ENCODE peak calls at places on chromosome 19, in five cellular contexts. One of them, this sample, is unnamed.

GRCh38 chr19:20661150-20661819 is at the start of gene ZNF626:
- DNase-seq in kidney glomerular epithelial cell: peak
- DNase-seq in PC-9: peak
- DNase-seq in HS-5: no peak
- DNase-seq in GM04504: peak
- DNase-seq in this sample: peak

GRCh38 chr19:47305309-47305751 is 4.3 kb upstream of the C5AR1 start:
- DNase-seq in PC-9: peak
- DNase-seq in GM04504: peak
- DNase-seq in HS-5: peak
- DNase-seq in kidney glomerular epithelial cell: peak
- DNase-seq in this sample: peak

GRCh38 chr19:33192010-33192409 is 2.1 kb upstream of the LRP3 start:
- DNase-seq in HS-5: no peak
- DNase-seq in PC-9: no peak
- DNase-seq in GM04504: no peak
- DNase-seq in kidney glomerular epithelial cell: no peak
- DNase-seq in this sample: no peak

GRCh38 chr19:46515879-46516350 is 20.2 kb upstream of the PNMA8B start:
- DNase-seq in PC-9: peak
- DNase-seq in HS-5: no peak
- DNase-seq in kidney glomerular epithelial cell: peak
- DNase-seq in GM04504: no peak
- DNase-seq in this sample: peak

GRCh38 chr19:3692141-3693029 is 7.9 kb downstream of the PIP5K1C start:
- DNase-seq in HS-5: no peak
- DNase-seq in PC-9: no peak
- DNase-seq in kidney glomerular epithelial cell: no peak
- DNase-seq in GM04504: no peak
- DNase-seq in this sample: no peak

GRCh38 chr19:8304841-8305621 is 3.1 kb downstream of the CD320 start:
- DNase-seq in PC-9: peak
- DNase-seq in kidney glomerular epithelial cell: no peak
- DNase-seq in GM04504: no peak
- DNase-seq in HS-5: no peak
- DNase-seq in this sample: peak

GRCh38 chr19:1904385-1905070 is 671 bp upstream of the ADAT3 start:
- DNase-seq in GM04504: no peak
- DNase-seq in PC-9: peak
- DNase-seq in kidney glomerular epithelial cell: no peak
- DNase-seq in HS-5: no peak
- DNase-seq in this sample: peak

GRCh38 chr19:5423567-5424125 is 31.6 kb upstream of the ZNRF4 start:
- DNase-seq in HS-5: no peak
- DNase-seq in GM04504: no peak
- DNase-seq in PC-9: no peak
- DNase-seq in kidney glomerular epithelial cell: no peak
- DNase-seq in this sample: no peak

GRCh38 chr19:1854542-1855039 is 6.3 kb upstream of the REXO1 start:
- DNase-seq in HS-5: no peak
- DNase-seq in GM04504: no peak
- DNase-seq in PC-9: no peak
- DNase-seq in kidney glomerular epithelial cell: no peak
- DNase-seq in this sample: no peak

GRCh38 chr19:6058411-6059201 is 51.7 kb downstream of the RFX2 start:
- DNase-seq in HS-5: no peak
- DNase-seq in kidney glomerular epithelial cell: no peak
- DNase-seq in GM04504: no peak
- DNase-seq in PC-9: no peak
- DNase-seq in this sample: no peak

GRCh38 chr19:30076101-30076551 is 134.1 kb downstream of the URI1 start:
- DNase-seq in HS-5: no peak
- DNase-seq in kidney glomerular epithelial cell: no peak
- DNase-seq in PC-9: no peak
- DNase-seq in GM04504: no peak
- DNase-seq in this sample: no peak

GRCh38 chr19:40035996-40036395 is 20.0 kb downstream of the ZNF780B start:
- DNase-seq in PC-9: no peak
- DNase-seq in GM04504: no peak
- DNase-seq in kidney glomerular epithelial cell: no peak
- DNase-seq in HS-5: no peak
- DNase-seq in this sample: no peak

GRCh38 chr19:47437500-47437899 is 18.2 kb upstream of the MEIS3 start:
- DNase-seq in kidney glomerular epithelial cell: no peak
- DNase-seq in HS-5: no peak
- DNase-seq in PC-9: no peak
- DNase-seq in GM04504: no peak
- DNase-seq in this sample: no peak

GRCh38 chr19:58409010-58409790 is 751 bp downstream of the ZNF584 start:
- DNase-seq in GM04504: no peak
- DNase-seq in PC-9: no peak
- DNase-seq in kidney glomerular epithelial cell: no peak
- DNase-seq in HS-5: no peak
- DNase-seq in this sample: peak

GRCh38 chr19:8158411-8159074 is 9.2 kb upstream of the FBN3 start:
- DNase-seq in HS-5: peak
- DNase-seq in GM04504: peak
- DNase-seq in kidney glomerular epithelial cell: peak
- DNase-seq in PC-9: peak
- DNase-seq in this sample: peak

GRCh38 chr19:2803486-2804155 is 16.0 kb upstream of the ZNF554 start:
- DNase-seq in PC-9: no peak
- DNase-seq in kidney glomerular epithelial cell: no peak
- DNase-seq in GM04504: no peak
- DNase-seq in HS-5: no peak
- DNase-seq in this sample: no peak

GRCh38 chr19:39297931-39298634 is 1.9 kb downstream of the IFNL1 start:
- DNase-seq in GM04504: no peak
- DNase-seq in kidney glomerular epithelial cell: no peak
- DNase-seq in PC-9: no peak
- DNase-seq in HS-5: no peak
- DNase-seq in this sample: no peak

GRCh38 chr19:42352216-42352892 is 26.9 kb downstream of the MEGF8 start:
- DNase-seq in GM04504: no peak
- DNase-seq in PC-9: no peak
- DNase-seq in HS-5: no peak
- DNase-seq in kidney glomerular epithelial cell: no peak
- DNase-seq in this sample: no peak

GRCh38 chr19:42317535-42317934 is 4.4 kb downstream of the TMEM145 start:
- DNase-seq in kidney glomerular epithelial cell: no peak
- DNase-seq in PC-9: no peak
- DNase-seq in HS-5: no peak
- DNase-seq in GM04504: no peak
- DNase-seq in this sample: no peak

GRCh38 chr19:9836021-9836420 is 903 bp downstream of the PIN1 start:
- DNase-seq in kidney glomerular epithelial cell: peak
- DNase-seq in PC-9: no peak
- DNase-seq in GM04504: peak
- DNase-seq in HS-5: no peak
- DNase-seq in this sample: no peak

GRCh38 chr19:21751379-21751778 is 16.0 kb downstream of the ZNF100 start:
- DNase-seq in HS-5: no peak
- DNase-seq in kidney glomerular epithelial cell: no peak
- DNase-seq in GM04504: peak
- DNase-seq in PC-9: no peak
- DNase-seq in this sample: no peak

GRCh38 chr19:23867895-23868294 is 46.8 kb upstream of the ZNF726 start:
- DNase-seq in HS-5: no peak
- DNase-seq in GM04504: no peak
- DNase-seq in kidney glomerular epithelial cell: no peak
- DNase-seq in PC-9: no peak
- DNase-seq in this sample: no peak

GRCh38 chr19:737591-738093 is 13.3 kb upstream of the MISP start:
- DNase-seq in kidney glomerular epithelial cell: no peak
- DNase-seq in PC-9: no peak
- DNase-seq in GM04504: no peak
- DNase-seq in HS-5: no peak
- DNase-seq in this sample: peak

GRCh38 chr19:18699403-18700054 is 16.0 kb downstream of the CRTC1 start:
- DNase-seq in HS-5: no peak
- DNase-seq in PC-9: no peak
- DNase-seq in GM04504: no peak
- DNase-seq in kidney glomerular epithelial cell: no peak
- DNase-seq in this sample: no peak

GRCh38 chr19:39194832-39195542 is 1.8 kb upstream of the NCCRP1 start:
- DNase-seq in PC-9: peak
- DNase-seq in kidney glomerular epithelial cell: no peak
- DNase-seq in GM04504: no peak
- DNase-seq in HS-5: no peak
- DNase-seq in this sample: no peak

GRCh38 chr19:33063356-33064116 is 1.2 kb downstream of the RHPN2 start:
- DNase-seq in PC-9: no peak
- DNase-seq in GM04504: no peak
- DNase-seq in HS-5: no peak
- DNase-seq in kidney glomerular epithelial cell: peak
- DNase-seq in this sample: peak

GRCh38 chr19:22783651-22784050 is 300 bp downstream of the ZNF99 start:
- DNase-seq in HS-5: no peak
- DNase-seq in PC-9: no peak
- DNase-seq in kidney glomerular epithelial cell: no peak
- DNase-seq in GM04504: no peak
- DNase-seq in this sample: no peak

GRCh38 chr19:38466050-38466449 is 32.6 kb downstream of the RYR1 start:
- DNase-seq in GM04504: no peak
- DNase-seq in kidney glomerular epithelial cell: no peak
- DNase-seq in HS-5: no peak
- DNase-seq in PC-9: no peak
- DNase-seq in this sample: no peak

GRCh38 chr19:51779703-51780102 is 15.3 kb upstream of the FPR3 start:
- DNase-seq in HS-5: no peak
- DNase-seq in GM04504: no peak
- DNase-seq in PC-9: no peak
- DNase-seq in kidney glomerular epithelial cell: no peak
- DNase-seq in this sample: no peak

GRCh38 chr19:50893047-50893737 is 18.0 kb downstream of the KLK4 start:
- DNase-seq in kidney glomerular epithelial cell: no peak
- DNase-seq in HS-5: no peak
- DNase-seq in PC-9: no peak
- DNase-seq in GM04504: no peak
- DNase-seq in this sample: peak

GRCh38 chr19:1705367-1705766 is 47.9 kb upstream of the ONECUT3 start:
- DNase-seq in PC-9: no peak
- DNase-seq in GM04504: no peak
- DNase-seq in kidney glomerular epithelial cell: no peak
- DNase-seq in HS-5: no peak
- DNase-seq in this sample: no peak

GRCh38 chr19:48991823-48992570 is 1.1 kb downstream of the GYS1 start:
- DNase-seq in kidney glomerular epithelial cell: peak
- DNase-seq in HS-5: peak
- DNase-seq in GM04504: peak
- DNase-seq in PC-9: peak
- DNase-seq in this sample: peak

This sample was measured in trophoblast cell.